ENCODE peak calls at places on chromosomes 4 and X, in ten cellular contexts. O is GM12878, D is IMR-90, E is stomach, F is pancreas, C is sigmoid colon, P is SK-N-SH, A is uterus, W is kidney epithelial cell, H is PC-9. K is an unnamed sample.

GRCh38 chr4:58081356-58081755 is 971.2 kb upstream of the IGFBP7 start:
- DNase-seq in C (no peak), A (no peak), W (no peak), D (no peak), O (no peak), E (no peak), P (no peak), H (no peak), F (no peak), K (no peak)

GRCh38 chr4:185435466-185435865 is 9.7 kb upstream of the UFSP2 start:
- DNase-seq in D (no peak), F (no peak), H (no peak), E (no peak), W (no peak), C (no peak), O (no peak), P (no peak), A (no peak), K (no peak)

GRCh38 chrX:121635141-121635540 is 587.7 kb downstream of the GLUD2 start:
- DNase-seq in E (no peak), D (no peak), P (no peak), F (no peak), W (no peak), O (no peak), C (no peak), A (no peak), H (no peak), K (no peak)

GRCh38 chrX:153537080-153537479 is 19.6 kb downstream of the ATP2B3 start:
- DNase-seq in F (no peak), W (no peak), A (no peak), E (no peak), D (no peak), C (no peak), H (no peak), P (peak; percentile 63), O (no peak), K (no peak)

GRCh38 chrX:48897157-48897620 is 379 bp downstream of the TIMM17B start:
- DNase-seq in H (peak; percentile 60), C (peak; percentile 92), W (no peak), D (peak; percentile 66), E (peak; percentile 73), A (peak; percentile 78), F (peak; percentile 88), O (no peak), P (peak; percentile 78), K (peak; percentile 53)

GRCh38 chrX:31847773-31848172 is 775.9 kb upstream of the FTHL17 start:
- DNase-seq in A (no peak), E (no peak), C (no peak), F (no peak), O (no peak), P (peak; percentile 9), D (no peak), W (no peak), H (no peak), K (no peak)

GRCh38 chrX:68440940-68441339 is 7.6 kb upstream of the OPHN1 start:
- DNase-seq in D (peak; percentile 68), C (peak; percentile 88), P (peak; percentile 42), W (no peak), A (peak; percentile 75), H (no peak), E (peak; percentile 79), O (no peak), F (no peak), K (no peak)

GRCh38 chr4:39660045-39660444 is 21.4 kb upstream of the SMIM14 start:
- DNase-seq in W (no peak), H (no peak), F (no peak), P (no peak), A (no peak), D (no peak), E (no peak), O (no peak), C (no peak), K (no peak)

GRCh38 chr4:6893449-6894085 is 16.1 kb upstream of the TBC1D14 start:
- DNase-seq in D (peak; percentile 86), O (no peak), W (no peak), C (peak; percentile 33), H (no peak), F (no peak), E (peak; percentile 29), P (no peak), A (no peak), K (no peak)

GRCh38 chr4:48985976-48986653 is at the start of gene CWH43:
- DNase-seq in D (no peak), C (no peak), P (peak; percentile 22), E (peak; percentile 63), A (no peak), W (no peak), F (peak; percentile 61), H (no peak), O (no peak), K (no peak)

GRCh38 chrX:72105436-72105835 is 26.3 kb downstream of the RTL5 start:
- DNase-seq in E (no peak), D (no peak), A (no peak), F (no peak), H (no peak), W (no peak), O (peak; percentile 56), P (no peak), C (no peak), K (peak; percentile 78)

GRCh38 chrX:127578395-127578794 is 473.8 kb downstream of the ACTRT1 start:
- DNase-seq in P (no peak), O (no peak), A (no peak), H (no peak), F (no peak), D (no peak), E (no peak), C (no peak), W (no peak), K (no peak)

DNA sequence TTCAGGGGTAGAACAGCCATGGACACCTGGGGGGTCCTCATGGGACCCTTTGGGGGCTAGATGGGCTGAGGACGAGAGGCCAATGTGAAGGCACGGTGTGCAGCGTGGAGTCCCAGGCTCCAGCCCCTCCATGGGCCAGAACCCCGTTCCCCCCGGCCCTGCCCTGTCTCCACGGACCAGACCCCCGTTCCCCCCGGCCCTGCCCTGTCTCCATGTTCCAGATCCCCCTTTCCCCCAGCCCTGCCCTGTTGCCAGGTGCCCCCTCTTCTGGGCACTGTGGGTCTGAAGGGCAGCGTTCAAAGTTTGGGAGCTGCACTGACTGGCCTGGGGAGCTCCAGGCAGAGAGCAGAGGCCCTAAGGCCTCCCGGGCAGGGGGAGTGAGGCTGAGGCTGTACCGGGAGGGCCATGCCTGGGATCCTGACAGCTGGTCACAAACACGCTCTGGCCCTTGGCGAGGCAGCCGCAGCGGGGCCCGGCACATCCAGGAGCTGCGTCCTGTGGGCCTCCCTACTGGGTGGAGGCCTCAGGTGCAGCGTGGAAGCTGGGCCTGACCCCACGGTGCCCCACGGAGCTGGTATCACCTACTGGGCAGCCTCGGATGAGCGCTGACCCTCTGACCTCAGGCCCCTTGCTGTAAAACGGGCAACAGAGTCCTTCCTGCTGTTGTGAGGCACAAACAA is 8.9 kb downstream of the DGKQ start:
- DNase-seq in P (no peak), F (peak; percentile 77), W (no peak), C (no peak), D (no peak), E (no peak), H (no peak), O (no peak), A (no peak), K (no peak)
- H3K36me3 ChIP-seq in P (peaks cover 52% of the 10 kb centered on the region), F (peaks cover 8% of the 10 kb centered on the region), W (no peaks in the 10 kb centered on the region), C (no peaks in the 10 kb centered on the region), D (peaks cover 54% of the 10 kb centered on the region), E (peaks cover 69% of the 10 kb centered on the region), H (no peaks in the 10 kb centered on the region), O (no peaks in the 10 kb centered on the region), A (no peaks in the 10 kb centered on the region), K (no peaks in the 10 kb centered on the region)

DNA sequence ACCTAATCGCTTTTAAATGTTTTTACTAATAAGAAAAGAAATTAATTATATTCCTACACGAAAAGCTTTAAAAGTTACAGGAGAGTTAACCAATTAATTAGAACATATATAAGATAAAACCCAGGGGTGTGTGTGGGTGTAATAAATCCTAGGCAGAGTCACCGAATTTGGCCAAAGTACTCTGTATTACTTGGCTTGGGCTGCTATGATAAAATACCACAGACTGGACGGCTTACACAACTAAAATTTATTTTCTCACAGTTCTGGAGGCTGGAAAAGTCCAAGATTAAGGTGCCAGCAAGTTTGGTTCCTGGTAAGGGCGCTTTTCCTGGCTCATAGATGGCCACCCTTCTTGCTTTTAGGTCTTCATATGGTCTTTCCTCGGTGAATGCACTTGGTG is 10.4 kb downstream of the AWAT1 start:
- DNase-seq in F (no peak), D (no peak), O (no peak), W (no peak), A (no peak), H (no peak), P (no peak), E (no peak), C (no peak), K (no peak)
- TF ChIP-seq CTCF in F (no peak), D (no peak), O (no peak), W (no peak), A (no peak), H (no peak), P (no peak), E (no peak), C (no peak), K (no peak)

DNA sequence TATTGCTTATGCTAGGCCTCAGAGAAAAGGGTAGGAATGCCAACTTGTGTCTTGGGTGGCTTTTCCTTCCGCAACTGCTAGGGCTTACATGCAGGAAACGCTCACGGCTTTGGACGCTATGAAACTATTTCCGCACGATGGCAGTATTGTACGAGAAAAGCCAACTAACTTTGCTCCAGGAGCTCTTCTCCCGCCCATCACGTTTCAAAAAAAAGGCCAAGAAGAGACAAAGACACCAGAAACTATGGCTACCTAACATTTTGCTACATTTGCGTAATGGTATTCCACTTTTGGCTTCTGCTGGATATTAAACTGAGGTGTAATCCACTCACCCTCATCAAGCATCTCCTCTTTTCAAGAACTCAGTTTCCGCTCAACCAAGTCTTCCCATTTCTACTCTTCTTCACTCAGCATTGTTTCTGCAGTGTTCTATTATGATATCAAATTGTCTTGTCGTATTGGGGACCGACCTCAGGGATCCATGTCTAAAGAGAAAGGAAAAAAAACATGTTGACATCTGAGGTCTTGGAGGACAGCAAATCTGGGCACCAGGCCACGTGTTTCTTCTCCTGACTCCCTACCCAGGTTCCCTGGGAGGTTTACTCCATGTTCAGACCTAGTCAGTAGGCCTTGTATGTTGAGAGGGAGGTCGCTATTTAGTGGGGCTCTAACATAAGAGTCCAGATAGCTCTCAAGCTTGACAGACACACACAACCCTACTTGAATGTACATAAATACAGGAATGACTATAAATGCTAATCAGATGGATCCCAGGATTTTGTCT is 239.4 kb upstream of the STK26 start:
- DNase-seq in C (peak; percentile 90), F (no peak), W (peak; percentile 60), O (peak; percentile 90), P (no peak), H (no peak), D (peak; percentile 89), A (peak; percentile 78), E (peak; percentile 81), K (peak; percentile 98)
- H3K36me3 ChIP-seq in C (no peaks in the 10 kb centered on the region), F (no peaks in the 10 kb centered on the region), W (no peaks in the 10 kb centered on the region), O (no peaks in the 10 kb centered on the region), P (no peaks in the 10 kb centered on the region), H (peaks cover 3% of the 10 kb centered on the region), D (no peaks in the 10 kb centered on the region), A (no peaks in the 10 kb centered on the region), E (no peaks in the 10 kb centered on the region), K (no peaks in the 10 kb centered on the region)

DNA sequence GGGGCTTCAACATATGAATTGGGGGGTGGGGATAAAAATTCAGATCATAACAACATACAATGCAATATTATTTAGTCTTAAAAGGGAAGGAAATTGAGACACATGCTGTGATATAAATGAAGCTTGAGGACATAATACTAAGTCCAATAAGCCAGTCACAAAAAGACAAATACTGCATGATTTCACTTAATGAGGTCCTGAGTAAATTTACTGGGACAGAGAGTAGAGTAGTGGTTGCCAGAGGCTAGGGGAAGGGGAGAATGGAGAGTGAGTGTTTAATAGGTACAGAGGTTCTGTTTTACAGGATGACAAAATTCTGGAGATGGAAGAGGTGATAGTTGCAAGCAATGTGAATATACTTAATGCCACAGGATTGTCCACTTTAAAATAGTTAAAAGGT is 89.2 kb upstream of the RAPGEF2 start:
- DNase-seq in E (no peak), A (no peak), C (no peak), D (no peak), W (no peak), F (no peak), O (no peak), P (no peak), H (no peak), K (no peak)
- TF ChIP-seq CTCF in E (no peak), A (no peak), C (no peak), D (no peak), W (no peak), F (no peak), O (no peak), P (no peak), H (no peak), K (no peak)